ENCODE peak calls at places on chromosomes 12 and 14, in four cellular contexts. One of them, this sample, is unnamed.

GRCh38 chr12:122021822-122022392 is at the start of gene BCL7A:
- DNase-seq in HEK293T: peak
- DNase-seq in GM12864: no peak
- DNase-seq in CD8-positive, alpha-beta memory T cell: peak
- DNase-seq in this sample: peak

GRCh38 chr12:21828779-21829178 is 54.3 kb upstream of the KCNJ8 start:
- DNase-seq in HEK293T: no peak
- DNase-seq in GM12864: no peak
- DNase-seq in CD8-positive, alpha-beta memory T cell: no peak
- DNase-seq in this sample: no peak

GRCh38 chr12:76074701-76075336 is 9.7 kb downstream of the NAP1L1 start:
- DNase-seq in HEK293T: no peak
- DNase-seq in GM12864: no peak
- DNase-seq in CD8-positive, alpha-beta memory T cell: no peak
- DNase-seq in this sample: no peak

GRCh38 chr12:6573001-6573400 is 4.9 kb upstream of the NOP2 start:
- DNase-seq in HEK293T: no peak
- DNase-seq in GM12864: no peak
- DNase-seq in CD8-positive, alpha-beta memory T cell: no peak
- DNase-seq in this sample: no peak

GRCh38 chr14:54568821-54569591 is 2.1 kb downstream of the SAMD4A start:
- DNase-seq in HEK293T: no peak
- DNase-seq in GM12864: no peak
- DNase-seq in CD8-positive, alpha-beta memory T cell: no peak
- DNase-seq in this sample: no peak

GRCh38 chr12:88579941-88580871 is at the start of gene KITLG:
- DNase-seq in HEK293T: peak
- DNase-seq in GM12864: no peak
- DNase-seq in CD8-positive, alpha-beta memory T cell: no peak
- DNase-seq in this sample: peak

GRCh38 chr12:8032242-8033152 is at the start of gene FOXJ2:
- DNase-seq in HEK293T: peak
- DNase-seq in GM12864: no peak
- DNase-seq in CD8-positive, alpha-beta memory T cell: peak
- DNase-seq in this sample: peak

GRCh38 chr12:107912421-107913004 is 138.0 kb downstream of the ASCL4 start:
- DNase-seq in HEK293T: peak
- DNase-seq in GM12864: no peak
- DNase-seq in CD8-positive, alpha-beta memory T cell: peak
- DNase-seq in this sample: peak

GRCh38 chr12:118256352-118256751 is 116.4 kb downstream of the TAOK3 start:
- DNase-seq in HEK293T: no peak
- DNase-seq in GM12864: no peak
- DNase-seq in CD8-positive, alpha-beta memory T cell: no peak
- DNase-seq in this sample: no peak

GRCh38 chr12:47995976-47996375 is 8.3 kb downstream of the COL2A1 start:
- DNase-seq in HEK293T: no peak
- DNase-seq in GM12864: no peak
- DNase-seq in CD8-positive, alpha-beta memory T cell: no peak
- DNase-seq in this sample: no peak

GRCh38 chr14:88354358-88354757 is 31.1 kb upstream of the SPATA7 start:
- DNase-seq in HEK293T: no peak
- DNase-seq in GM12864: no peak
- DNase-seq in CD8-positive, alpha-beta memory T cell: no peak
- DNase-seq in this sample: no peak

GRCh38 chr12:106291342-106291741 is 11.2 kb upstream of the TCP11L2 start:
- DNase-seq in HEK293T: no peak
- DNase-seq in GM12864: no peak
- DNase-seq in CD8-positive, alpha-beta memory T cell: no peak
- DNase-seq in this sample: no peak

GRCh38 chr12:101969-102878 is 35.7 kb downstream of the IQSEC3 start:
- DNase-seq in HEK293T: peak
- DNase-seq in GM12864: no peak
- DNase-seq in CD8-positive, alpha-beta memory T cell: no peak
- DNase-seq in this sample: no peak

GRCh38 chr12:10212623-10213131 is at the start of gene GABARAPL1:
- DNase-seq in HEK293T: peak
- DNase-seq in GM12864: no peak
- DNase-seq in CD8-positive, alpha-beta memory T cell: peak
- DNase-seq in this sample: peak

GRCh38 chr14:95862243-95862642 is 14.4 kb upstream of the TUNAR start:
- DNase-seq in HEK293T: no peak
- DNase-seq in GM12864: no peak
- DNase-seq in CD8-positive, alpha-beta memory T cell: no peak
- DNase-seq in this sample: no peak

GRCh38 chr12:49187184-49187583 is 1.7 kb downstream of the TUBA1A start:
- DNase-seq in HEK293T: no peak
- DNase-seq in GM12864: no peak
- DNase-seq in CD8-positive, alpha-beta memory T cell: peak
- DNase-seq in this sample: no peak

GRCh38 chr12:113056631-113057488 is at the start of gene DTX1:
- DNase-seq in HEK293T: no peak
- DNase-seq in GM12864: no peak
- DNase-seq in CD8-positive, alpha-beta memory T cell: peak
- DNase-seq in this sample: peak

GRCh38 chr12:40559865-40560264 is 132.4 kb upstream of the CNTN1 start:
- DNase-seq in HEK293T: no peak
- DNase-seq in GM12864: peak
- DNase-seq in CD8-positive, alpha-beta memory T cell: no peak
- DNase-seq in this sample: no peak

GRCh38 chr12:85626031-85626781 is 210.0 kb downstream of the RASSF9 start:
- DNase-seq in HEK293T: no peak
- DNase-seq in GM12864: no peak
- DNase-seq in CD8-positive, alpha-beta memory T cell: no peak
- DNase-seq in this sample: no peak

This sample was measured in stimulated activated effector memory CD8-positive, alpha-beta T cell treated with anti-CD3 and anti-CD28 coated beads, Interleukin-12 subunit alpha, Interleukin-12 subunit beta, amount 100 ng/mL, for 72 hours.